ENCODE peak calls at places on chromosomes 5 and 9, in five cellular contexts. One of them, this sample, is unnamed.

GRCh38 chr5:23352437-23352836 is 155.0 kb upstream of the PRDM9 start:
- DNase-seq in T-helper 1 cell: no peak
- DNase-seq in M059J: no peak
- DNase-seq in adipocyte: no peak
- DNase-seq in stimulated activated CD8-positive, alpha-beta memory T cell treated with anti-CD3 and anti-CD28 coated beads, Interleukin-12 subunit alpha, Interleukin-12 subunit beta, amount 100 ng/mL, for 1 hour: no peak
- DNase-seq in this sample: no peak

GRCh38 chr5:107840161-107840560 is 169.4 kb upstream of the EFNA5 start:
- DNase-seq in T-helper 1 cell: no peak
- DNase-seq in M059J: no peak
- DNase-seq in adipocyte: no peak
- DNase-seq in stimulated activated CD8-positive, alpha-beta memory T cell treated with anti-CD3 and anti-CD28 coated beads, Interleukin-12 subunit alpha, Interleukin-12 subunit beta, amount 100 ng/mL, for 1 hour: no peak
- DNase-seq in this sample: no peak

GRCh38 chr9:109401169-109401989 is 80.5 kb upstream of the EPB41L4B start:
- DNase-seq in T-helper 1 cell: peak
- DNase-seq in M059J: peak
- DNase-seq in adipocyte: peak
- DNase-seq in stimulated activated CD8-positive, alpha-beta memory T cell treated with anti-CD3 and anti-CD28 coated beads, Interleukin-12 subunit alpha, Interleukin-12 subunit beta, amount 100 ng/mL, for 1 hour: no peak
- DNase-seq in this sample: no peak

GRCh38 chr5:161703528-161703927 is 18.0 kb downstream of the GABRA6 start:
- DNase-seq in T-helper 1 cell: no peak
- DNase-seq in M059J: no peak
- DNase-seq in adipocyte: no peak
- DNase-seq in stimulated activated CD8-positive, alpha-beta memory T cell treated with anti-CD3 and anti-CD28 coated beads, Interleukin-12 subunit alpha, Interleukin-12 subunit beta, amount 100 ng/mL, for 1 hour: no peak
- DNase-seq in this sample: no peak

GRCh38 chr9:123871781-123872180 is 58.1 kb downstream of the DENND1A start:
- DNase-seq in T-helper 1 cell: no peak
- DNase-seq in M059J: no peak
- DNase-seq in adipocyte: no peak
- DNase-seq in stimulated activated CD8-positive, alpha-beta memory T cell treated with anti-CD3 and anti-CD28 coated beads, Interleukin-12 subunit alpha, Interleukin-12 subunit beta, amount 100 ng/mL, for 1 hour: no peak
- DNase-seq in this sample: no peak

GRCh38 chr9:137592767-137593166 is 2.5 kb upstream of the ZMYND19 start:
- DNase-seq in T-helper 1 cell: no peak
- DNase-seq in M059J: no peak
- DNase-seq in adipocyte: no peak
- DNase-seq in stimulated activated CD8-positive, alpha-beta memory T cell treated with anti-CD3 and anti-CD28 coated beads, Interleukin-12 subunit alpha, Interleukin-12 subunit beta, amount 100 ng/mL, for 1 hour: no peak
- DNase-seq in this sample: peak

GRCh38 chr9:86035827-86036440 is 63.4 kb downstream of the GOLM1 start:
- DNase-seq in T-helper 1 cell: no peak
- DNase-seq in M059J: no peak
- DNase-seq in adipocyte: no peak
- DNase-seq in stimulated activated CD8-positive, alpha-beta memory T cell treated with anti-CD3 and anti-CD28 coated beads, Interleukin-12 subunit alpha, Interleukin-12 subunit beta, amount 100 ng/mL, for 1 hour: no peak
- DNase-seq in this sample: no peak

GRCh38 chr9:122015165-122015821 is 77.8 kb downstream of the TTLL11 start:
- DNase-seq in T-helper 1 cell: no peak
- DNase-seq in M059J: no peak
- DNase-seq in adipocyte: no peak
- DNase-seq in stimulated activated CD8-positive, alpha-beta memory T cell treated with anti-CD3 and anti-CD28 coated beads, Interleukin-12 subunit alpha, Interleukin-12 subunit beta, amount 100 ng/mL, for 1 hour: no peak
- DNase-seq in this sample: no peak

GRCh38 chr5:142827934-142828576 is 57.9 kb downstream of the ARHGAP26 start:
- DNase-seq in T-helper 1 cell: no peak
- DNase-seq in M059J: peak
- DNase-seq in adipocyte: no peak
- DNase-seq in stimulated activated CD8-positive, alpha-beta memory T cell treated with anti-CD3 and anti-CD28 coated beads, Interleukin-12 subunit alpha, Interleukin-12 subunit beta, amount 100 ng/mL, for 1 hour: no peak
- DNase-seq in this sample: no peak

GRCh38 chr5:99865159-99865558 is 670.0 kb upstream of the FAM174A start:
- DNase-seq in T-helper 1 cell: no peak
- DNase-seq in M059J: no peak
- DNase-seq in adipocyte: no peak
- DNase-seq in stimulated activated CD8-positive, alpha-beta memory T cell treated with anti-CD3 and anti-CD28 coated beads, Interleukin-12 subunit alpha, Interleukin-12 subunit beta, amount 100 ng/mL, for 1 hour: no peak
- DNase-seq in this sample: no peak

GRCh38 chr9:80755586-80755985 is 933.8 kb downstream of the TLE1 start:
- DNase-seq in T-helper 1 cell: no peak
- DNase-seq in M059J: no peak
- DNase-seq in adipocyte: no peak
- DNase-seq in stimulated activated CD8-positive, alpha-beta memory T cell treated with anti-CD3 and anti-CD28 coated beads, Interleukin-12 subunit alpha, Interleukin-12 subunit beta, amount 100 ng/mL, for 1 hour: no peak
- DNase-seq in this sample: no peak

GRCh38 chr9:120443489-120443888 is 136.5 kb downstream of the CDK5RAP2 start:
- DNase-seq in T-helper 1 cell: no peak
- DNase-seq in M059J: peak
- DNase-seq in adipocyte: peak
- DNase-seq in stimulated activated CD8-positive, alpha-beta memory T cell treated with anti-CD3 and anti-CD28 coated beads, Interleukin-12 subunit alpha, Interleukin-12 subunit beta, amount 100 ng/mL, for 1 hour: no peak
- DNase-seq in this sample: no peak

GRCh38 chr5:141369994-141370848 is at the start of gene PCDHGB3:
- DNase-seq in T-helper 1 cell: peak
- DNase-seq in M059J: no peak
- DNase-seq in adipocyte: peak
- DNase-seq in stimulated activated CD8-positive, alpha-beta memory T cell treated with anti-CD3 and anti-CD28 coated beads, Interleukin-12 subunit alpha, Interleukin-12 subunit beta, amount 100 ng/mL, for 1 hour: no peak
- DNase-seq in this sample: no peak

GRCh38 chr5:120507826-120508463 is 43.8 kb downstream of the PRR16 start:
- DNase-seq in T-helper 1 cell: no peak
- DNase-seq in M059J: no peak
- DNase-seq in adipocyte: peak
- DNase-seq in stimulated activated CD8-positive, alpha-beta memory T cell treated with anti-CD3 and anti-CD28 coated beads, Interleukin-12 subunit alpha, Interleukin-12 subunit beta, amount 100 ng/mL, for 1 hour: no peak
- DNase-seq in this sample: no peak

GRCh38 chr5:90337449-90338052 is 72.0 kb downstream of the CETN3 start:
- DNase-seq in T-helper 1 cell: no peak
- DNase-seq in M059J: no peak
- DNase-seq in adipocyte: no peak
- DNase-seq in stimulated activated CD8-positive, alpha-beta memory T cell treated with anti-CD3 and anti-CD28 coated beads, Interleukin-12 subunit alpha, Interleukin-12 subunit beta, amount 100 ng/mL, for 1 hour: no peak
- DNase-seq in this sample: no peak

GRCh38 chr9:706606-707451 is 134.7 kb upstream of the DMRT1 start:
- DNase-seq in T-helper 1 cell: peak
- DNase-seq in M059J: peak
- DNase-seq in adipocyte: peak
- DNase-seq in stimulated activated CD8-positive, alpha-beta memory T cell treated with anti-CD3 and anti-CD28 coated beads, Interleukin-12 subunit alpha, Interleukin-12 subunit beta, amount 100 ng/mL, for 1 hour: no peak
- DNase-seq in this sample: peak

GRCh38 chr5:33891731-33892418 is at the start of gene ADAMTS12:
- DNase-seq in T-helper 1 cell: no peak
- DNase-seq in M059J: peak
- DNase-seq in adipocyte: peak
- DNase-seq in stimulated activated CD8-positive, alpha-beta memory T cell treated with anti-CD3 and anti-CD28 coated beads, Interleukin-12 subunit alpha, Interleukin-12 subunit beta, amount 100 ng/mL, for 1 hour: no peak
- DNase-seq in this sample: peak

GRCh38 chr5:73278693-73279092 is 105.7 kb downstream of the TMEM174 start:
- DNase-seq in T-helper 1 cell: no peak
- DNase-seq in M059J: no peak
- DNase-seq in adipocyte: no peak
- DNase-seq in stimulated activated CD8-positive, alpha-beta memory T cell treated with anti-CD3 and anti-CD28 coated beads, Interleukin-12 subunit alpha, Interleukin-12 subunit beta, amount 100 ng/mL, for 1 hour: no peak
- DNase-seq in this sample: no peak

GRCh38 chr9:74951725-74952151 is 974 bp downstream of the C9orf40 start:
- DNase-seq in T-helper 1 cell: peak
- DNase-seq in M059J: peak
- DNase-seq in adipocyte: peak
- DNase-seq in stimulated activated CD8-positive, alpha-beta memory T cell treated with anti-CD3 and anti-CD28 coated beads, Interleukin-12 subunit alpha, Interleukin-12 subunit beta, amount 100 ng/mL, for 1 hour: no peak
- DNase-seq in this sample: peak

GRCh38 chr9:19387317-19387716 is 7.3 kb upstream of the RPS6 start:
- DNase-seq in T-helper 1 cell: no peak
- DNase-seq in M059J: no peak
- DNase-seq in adipocyte: no peak
- DNase-seq in stimulated activated CD8-positive, alpha-beta memory T cell treated with anti-CD3 and anti-CD28 coated beads, Interleukin-12 subunit alpha, Interleukin-12 subunit beta, amount 100 ng/mL, for 1 hour: no peak
- DNase-seq in this sample: no peak

GRCh38 chr5:616342-617039 is 4.4 kb downstream of the CEP72 start:
- DNase-seq in T-helper 1 cell: no peak
- DNase-seq in M059J: no peak
- DNase-seq in adipocyte: no peak
- DNase-seq in stimulated activated CD8-positive, alpha-beta memory T cell treated with anti-CD3 and anti-CD28 coated beads, Interleukin-12 subunit alpha, Interleukin-12 subunit beta, amount 100 ng/mL, for 1 hour: no peak
- DNase-seq in this sample: no peak

GRCh38 chr5:135829681-135830383 is 4.6 kb upstream of the SLC25A48 start:
- DNase-seq in T-helper 1 cell: peak
- DNase-seq in M059J: peak
- DNase-seq in adipocyte: peak
- DNase-seq in stimulated activated CD8-positive, alpha-beta memory T cell treated with anti-CD3 and anti-CD28 coated beads, Interleukin-12 subunit alpha, Interleukin-12 subunit beta, amount 100 ng/mL, for 1 hour: no peak
- DNase-seq in this sample: peak

GRCh38 chr5:103587185-103587748 is 24.7 kb upstream of the NUDT12 start:
- DNase-seq in T-helper 1 cell: no peak
- DNase-seq in M059J: peak
- DNase-seq in adipocyte: peak
- DNase-seq in stimulated activated CD8-positive, alpha-beta memory T cell treated with anti-CD3 and anti-CD28 coated beads, Interleukin-12 subunit alpha, Interleukin-12 subunit beta, amount 100 ng/mL, for 1 hour: no peak
- DNase-seq in this sample: no peak

GRCh38 chr9:113963017-113963620 is 87.0 kb downstream of the ZNF618 start:
- DNase-seq in T-helper 1 cell: peak
- DNase-seq in M059J: peak
- DNase-seq in adipocyte: peak
- DNase-seq in stimulated activated CD8-positive, alpha-beta memory T cell treated with anti-CD3 and anti-CD28 coated beads, Interleukin-12 subunit alpha, Interleukin-12 subunit beta, amount 100 ng/mL, for 1 hour: no peak
- DNase-seq in this sample: no peak

This sample was measured in left lung.